ENCODE peak calls at places on chromosome 9, in five cellular contexts. Q is HFFc6; T is small intestine; E is GM03348; I is activated CD4-positive, alpha-beta memory T cell treated with anti-CD3 and anti-CD28 coated beads for 36 hours. A is an unnamed sample.

GRCh38 chr9:20754556-20754955 is 70.5 kb downstream of the FOCAD start:
- DNase-seq in Q (peak), T (no peak), E (peak), I (no peak), A (no peak)

GRCh38 chr9:34796924-34797323 is 87.0 kb upstream of the CCL21 start:
- DNase-seq in Q (no peak), T (no peak), E (no peak), I (no peak), A (no peak)

GRCh38 chr9:101486693-101487442 is 46.8 kb upstream of the RNF20 start:
- DNase-seq in Q (peak), T (peak), E (peak), I (peak), A (peak)

GRCh38 chr9:114731701-114732100 is 49.7 kb upstream of the TEX48 start:
- DNase-seq in Q (no peak), T (peak), E (no peak), I (no peak), A (peak)

GRCh38 chr9:131656356-131657030 is 83.4 kb downstream of the RAPGEF1 start:
- DNase-seq in Q (no peak), T (peak), E (no peak), I (peak), A (peak)

GRCh38 chr9:137455361-137455991 is 3.7 kb downstream of the NSMF start:
- DNase-seq in Q (no peak), T (no peak), E (no peak), I (no peak), A (no peak)

GRCh38 chr9:35820076-35820475 is 5.2 kb upstream of the HINT2 start:
- DNase-seq in Q (peak), T (no peak), E (peak), I (no peak), A (no peak)

GRCh38 chr9:98120476-98120875 is 1.5 kb upstream of the TRIM14 start:
- DNase-seq in Q (no peak), T (peak), E (no peak), I (no peak), A (peak)

GRCh38 chr9:34664281-34665108 is 2.0 kb upstream of the CCL27 start:
- DNase-seq in Q (peak), T (peak), E (peak), I (peak), A (peak)

A was measured in colonic mucosa.